ENCODE peak calls at places on chromosomes 5 and 9, in seven cellular contexts. L is H9, H is trophoblast cell, G is mesenchymal stem cell, Y is IMR-90, B is mesendoderm, X is H1. P is an unnamed sample.

GRCh38 chr5:16615737-16616535 is 861 bp downstream of the RETREG1 start:
- DNase-seq in Y (no peak), G (no peak), B (no peak), L (peak; percentile 32), H (no peak), X (no peak), P (no peak)

GRCh38 chr5:72241346-72242003 is 78.6 kb downstream of the MRPS27 start:
- DNase-seq in G (no peak), X (no peak), H (no peak), Y (no peak), L (no peak), B (no peak), P (no peak)

GRCh38 chr5:180305481-180305880 is 13.6 kb upstream of the MAPK9 start:
- DNase-seq in G (no peak), B (no peak), H (no peak), X (no peak), L (no peak), Y (no peak), P (no peak)

GRCh38 chr9:3478549-3478953 is 47.2 kb downstream of the RFX3 start:
- DNase-seq in G (peak; percentile 31), B (peak; percentile 81), L (no peak), X (no peak), Y (no peak), H (peak; percentile 35), P (no peak)

GRCh38 chr5:132009706-132010405 is 1.6 kb downstream of the ACSL6 start:
- DNase-seq in L (peak; percentile 19), G (no peak), Y (no peak), X (no peak), B (no peak), H (no peak), P (no peak)

GRCh38 chr9:108117775-108118174 is 628.2 kb upstream of the KLF4 start:
- DNase-seq in G (no peak), B (peak; percentile 85), L (no peak), Y (no peak), H (no peak), X (no peak), P (no peak)

GRCh38 chr9:107180206-107180605 is 102.9 kb upstream of the RAD23B start:
- DNase-seq in L (no peak), X (no peak), G (peak; percentile 61), B (no peak), H (no peak), Y (no peak), P (no peak)

GRCh38 chr9:128124451-128124850 is 3.1 kb downstream of the PTGES2 start:
- DNase-seq in Y (no peak), B (no peak), H (no peak), L (no peak), G (no peak), X (no peak), P (no peak)

GRCh38 chr9:121773954-121774714 is 122.7 kb downstream of the DAB2IP start:
- DNase-seq in L (no peak), G (no peak), Y (no peak), B (no peak), H (no peak), X (no peak), P (no peak)

GRCh38 chr5:176185133-176185733 is 53.0 kb upstream of the SIMC1 start:
- DNase-seq in L (no peak), X (no peak), Y (peak; percentile 31), B (no peak), H (no peak), G (no peak), P (no peak)

GRCh38 chr5:141742866-141743651 is 61.0 kb upstream of the ARAP3 start:
- DNase-seq in B (peak; percentile 75), H (no peak), X (no peak), G (peak; percentile 43), Y (peak; percentile 23), L (peak; percentile 79), P (peak; percentile 79)

GRCh38 chr9:130287736-130288135 is 22.2 kb downstream of the HMCN2 start:
- DNase-seq in B (no peak), H (no peak), X (no peak), G (no peak), L (no peak), Y (no peak), P (no peak)

GRCh38 chr9:97307091-97307490 is 368 bp upstream of the CCDC180 start:
- DNase-seq in B (peak; percentile 96), Y (peak; percentile 57), X (peak; percentile 71), L (peak; percentile 97), H (peak; percentile 95), G (peak; percentile 35), P (peak; percentile 84)

GRCh38 chr5:68416714-68417113 is 201.2 kb downstream of the PIK3R1 start:
- DNase-seq in L (no peak), Y (no peak), B (no peak), X (no peak), G (no peak), H (no peak), P (no peak)

GRCh38 chr5:112154940-112155686 is 264.0 kb downstream of the EPB41L4A start:
- DNase-seq in L (no peak), X (no peak), B (no peak), G (peak; percentile 17), Y (peak; percentile 48), H (no peak), P (no peak)

GRCh38 chr5:154366353-154366752 is 79.4 kb upstream of the SAP30L start:
- DNase-seq in Y (peak; percentile 82), G (peak; percentile 51), H (no peak), L (no peak), X (no peak), B (peak; percentile 69), P (no peak)

GRCh38 chr5:125696762-125697161 is 726.4 kb upstream of the GRAMD2B start:
- DNase-seq in L (no peak), H (peak; percentile 16), B (no peak), X (no peak), Y (peak; percentile 87), G (peak; percentile 45), P (no peak)

GRCh38 chr5:59222687-59223511 is 640.0 kb downstream of the RAB3C start:
- DNase-seq in G (no peak), X (no peak), H (no peak), L (no peak), B (no peak), Y (no peak), P (no peak)

GRCh38 chr5:107526263-107526937 is 144.3 kb downstream of the EFNA5 start:
- DNase-seq in Y (peak; percentile 36), X (no peak), G (peak; percentile 26), H (no peak), B (no peak), L (no peak), P (no peak)

GRCh38 chr5:116115163-116115562 is 30.3 kb downstream of the COMMD10 start:
- DNase-seq in X (no peak), G (no peak), Y (no peak), H (no peak), L (no peak), B (no peak), P (no peak)

GRCh38 chr5:126852104-126852531 is 75.2 kb downstream of the LMNB1 start:
- DNase-seq in G (no peak), Y (peak; percentile 17), H (no peak), B (no peak), L (no peak), X (no peak), P (no peak)

GRCh38 chr9:7008411-7008810 is 250.6 kb downstream of the KDM4C start:
- DNase-seq in H (no peak), B (no peak), Y (no peak), X (no peak), L (no peak), G (no peak), P (no peak)

DNA sequence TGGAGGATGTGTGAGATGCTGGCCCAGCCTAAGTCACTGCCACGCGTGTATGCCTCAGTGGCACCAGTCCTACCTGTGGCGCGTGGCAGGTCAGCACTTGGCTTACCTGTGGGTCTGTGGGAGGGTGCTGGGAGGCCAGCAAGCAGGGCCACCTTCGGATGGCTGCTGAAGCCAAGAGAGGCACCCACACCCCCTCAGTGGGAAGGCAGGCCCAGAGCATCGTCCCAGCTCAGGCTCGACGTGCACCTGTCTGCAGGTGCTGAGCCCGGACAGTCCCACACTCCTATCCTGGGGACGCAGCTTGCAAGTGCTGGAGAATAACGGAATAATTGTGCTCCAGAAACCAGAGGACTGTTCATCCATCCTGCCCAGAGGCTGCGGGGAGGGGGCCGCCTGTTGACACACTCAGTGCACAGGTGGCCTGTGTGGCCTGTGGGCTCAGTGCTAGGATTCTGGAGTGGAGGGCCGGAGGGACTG is 24.0 kb downstream of the NKD2 start:
- DNase-seq in H (no peak), L (no peak), Y (no peak), B (no peak), G (no peak), X (no peak), P (no peak)
- H4K8ac ChIP-seq in H (no peak overlapping the region), L (no peak overlapping the region), Y (no peak overlapping the region), B (no peak overlapping the region), G (no peak overlapping the region), X (no peak overlapping the region), P (peak overlapping the region; percentile 1)

GRCh38 chr9:82062245-82062644 is 73.7 kb downstream of the SPATA31D1 start:
- DNase-seq in Y (no peak), G (no peak), B (no peak), H (no peak), X (no peak), L (no peak), P (no peak)
- H3K79me1 ChIP-seq in Y (no peaks in the 10 kb centered on the region), G (no peaks in the 10 kb centered on the region), B (no peaks in the 10 kb centered on the region), H (no peaks in the 10 kb centered on the region), X (no peaks in the 10 kb centered on the region), L (no peaks in the 10 kb centered on the region), P (no peaks in the 10 kb centered on the region)

GRCh38 chr9:88733651-88734470 is 198.9 kb downstream of the NXNL2 start:
- DNase-seq in H (no peak), B (no peak), G (peak; percentile 77), X (no peak), Y (peak; percentile 60), L (no peak), P (no peak)

GRCh38 chr9:88730780-88731179 is 195.8 kb downstream of the NXNL2 start:
- DNase-seq in L (no peak), Y (no peak), X (no peak), H (no peak), B (no peak), G (no peak), P (no peak)

GRCh38 chr9:88737031-88737430 is 202.1 kb downstream of the NXNL2 start:
- DNase-seq in B (no peak), H (no peak), Y (no peak), L (no peak), X (no peak), G (no peak), P (no peak)

GRCh38 chr9:88736136-88736637 is 201.2 kb downstream of the NXNL2 start:
- DNase-seq in B (no peak), X (no peak), L (no peak), Y (no peak), G (no peak), H (no peak), P (no peak)

GRCh38 chr9:88732128-88732527 is 197.2 kb downstream of the NXNL2 start:
- DNase-seq in B (no peak), G (peak; percentile 89), L (no peak), X (no peak), Y (peak; percentile 70), H (peak; percentile 61), P (no peak)
- H3K27ac ChIP-seq in B (no peak overlapping the region), G (no peak overlapping the region), L (no peak overlapping the region), X (no peak overlapping the region), Y (no peak overlapping the region), H (no peak overlapping the region), P (no peak overlapping the region)

DNA sequence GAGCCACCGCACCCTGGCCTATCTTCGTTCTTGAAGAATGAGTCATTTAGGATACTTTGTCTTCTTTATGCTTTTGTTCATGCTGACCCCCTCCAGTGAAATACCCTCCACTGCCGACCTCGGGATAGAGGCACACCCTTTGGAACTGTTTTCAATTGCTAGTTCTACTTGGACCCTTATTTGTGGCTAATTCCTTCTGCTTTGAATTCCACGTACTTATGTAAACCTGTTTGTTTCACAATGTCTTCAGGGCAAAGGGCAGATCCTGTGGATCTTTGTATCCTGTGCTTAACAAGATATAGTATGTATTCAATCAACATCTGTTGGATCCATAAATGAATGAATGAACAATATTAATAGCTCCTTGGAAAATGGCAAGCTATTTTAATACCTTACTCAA is 19.6 kb upstream of the AOPEP start:
- DNase-seq in X (no peak), G (no peak), L (no peak), B (no peak), H (peak; percentile 64), Y (no peak), P (no peak)
- H4K8ac ChIP-seq in X (no peak overlapping the region), G (no peak overlapping the region), L (no peak overlapping the region), B (no peak overlapping the region), H (no peak overlapping the region), Y (no peak overlapping the region), P (no peak overlapping the region)